ENCODE peak calls at places on chromosomes 11 and 22, in eight cellular contexts. A is HCT116, Z is Panc1, L is K562, I is GM23338, M is GM12878, S is SK-N-SH, G is HepG2. P is an unnamed sample.

GRCh38 chr11:17921620-17922473 is 91.0 kb downstream of the SERGEF start:
- DNase-seq in A (no peak), Z (no peak), L (peak), I (no peak), M (no peak), S (no peak), G (no peak), P (no peak)

GRCh38 chr11:110858556-110858921 is 146.3 kb upstream of the ARHGAP20 start:
- DNase-seq in A (no peak), Z (no peak), L (no peak), I (no peak), M (no peak), S (no peak), G (no peak), P (no peak)

GRCh38 chr22:39718206-39718605 is 147.7 kb downstream of the CACNA1I start:
- DNase-seq in A (no peak), Z (no peak), L (no peak), I (no peak), M (no peak), S (no peak), G (no peak), P (no peak)

GRCh38 chr11:75716659-75717058 is 979 bp upstream of the MOGAT2 start:
- DNase-seq in A (no peak), Z (no peak), L (no peak), I (peak), M (no peak), S (no peak), G (no peak), P (no peak)

GRCh38 chr22:40953446-40953845 is 2.3 kb downstream of the RBX1 start:
- DNase-seq in A (no peak), Z (no peak), L (no peak), I (no peak), M (no peak), S (no peak), G (no peak), P (no peak)

GRCh38 chr22:40004836-40005235 is 10.1 kb downstream of the FAM83F start:
- DNase-seq in A (no peak), Z (no peak), L (no peak), I (no peak), M (no peak), S (no peak), G (no peak), P (no peak)

GRCh38 chr22:40058265-40058664 is 63.5 kb downstream of the FAM83F start:
- DNase-seq in A (no peak), Z (no peak), L (peak), I (peak), M (no peak), S (no peak), G (no peak), P (no peak)

GRCh38 chr11:65225284-65226102 is 36.3 kb upstream of the POLA2 start:
- DNase-seq in A (no peak), Z (peak), L (peak), I (peak), M (no peak), S (peak), G (peak), P (peak)

GRCh38 chr11:76263657-76264056 is 57.4 kb upstream of the WNT11 start:
- DNase-seq in A (no peak), Z (no peak), L (no peak), I (no peak), M (no peak), S (peak), G (no peak), P (no peak)

GRCh38 chr22:29202231-29203192 is 3.2 kb upstream of the EMID1 start:
- DNase-seq in A (no peak), Z (no peak), L (peak), I (peak), M (peak), S (peak), G (peak), P (peak)

GRCh38 chr11:35207471-35208403 is 68.8 kb downstream of the CD44 start:
- DNase-seq in A (no peak), Z (no peak), L (no peak), I (no peak), M (no peak), S (no peak), G (no peak), P (no peak)

GRCh38 chr22:19448739-19449421 is 1.4 kb upstream of the C22orf39 start:
- DNase-seq in A (no peak), Z (no peak), L (no peak), I (no peak), M (no peak), S (no peak), G (no peak), P (no peak)

DNA sequence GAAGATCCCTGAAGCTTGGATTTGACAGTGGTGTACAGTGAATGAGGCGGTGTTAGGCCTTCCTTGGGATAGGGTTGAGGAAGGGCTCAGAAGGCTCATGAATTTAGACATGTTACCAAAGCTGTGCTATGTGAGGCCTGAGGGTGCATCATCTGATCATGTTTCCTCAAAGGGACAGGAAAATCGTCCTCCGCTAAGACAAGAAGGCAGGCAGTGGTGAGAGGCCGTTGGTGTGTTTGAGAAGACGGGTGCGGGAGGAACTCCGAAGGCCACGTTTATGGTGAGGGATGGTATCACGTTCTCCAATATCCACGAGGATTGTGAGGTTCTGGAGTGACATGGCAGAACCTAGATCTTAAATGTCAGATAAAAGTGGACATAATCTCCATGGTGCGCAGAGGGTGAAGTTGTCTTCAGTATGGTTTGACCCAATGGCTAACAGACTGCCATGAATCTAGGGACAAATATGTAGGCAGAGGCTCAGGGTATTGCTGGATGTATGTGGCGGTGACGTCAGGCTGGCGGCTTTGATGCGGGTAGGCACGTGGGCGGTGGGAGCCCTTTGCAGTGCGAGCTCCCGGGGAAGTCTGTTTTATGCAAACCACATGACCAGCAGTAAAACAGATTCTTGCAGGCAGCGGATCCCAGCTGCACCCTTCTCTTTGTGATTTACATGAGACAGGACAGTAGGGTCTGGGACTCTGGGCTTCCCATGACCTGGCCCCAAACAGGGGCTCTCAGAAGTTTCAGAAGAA is 242.3 kb upstream of the B3GAT1 start:
- DNase-seq in A (no peak), Z (no peak), L (no peak), I (no peak), M (no peak), S (no peak), G (no peak), P (no peak)
- H3K4me3 ChIP-seq in A (no peak), Z (no peak), L (no peak), I (no peak), M (no peak), S (no peak), G (no peak), P (no peak)

DNA sequence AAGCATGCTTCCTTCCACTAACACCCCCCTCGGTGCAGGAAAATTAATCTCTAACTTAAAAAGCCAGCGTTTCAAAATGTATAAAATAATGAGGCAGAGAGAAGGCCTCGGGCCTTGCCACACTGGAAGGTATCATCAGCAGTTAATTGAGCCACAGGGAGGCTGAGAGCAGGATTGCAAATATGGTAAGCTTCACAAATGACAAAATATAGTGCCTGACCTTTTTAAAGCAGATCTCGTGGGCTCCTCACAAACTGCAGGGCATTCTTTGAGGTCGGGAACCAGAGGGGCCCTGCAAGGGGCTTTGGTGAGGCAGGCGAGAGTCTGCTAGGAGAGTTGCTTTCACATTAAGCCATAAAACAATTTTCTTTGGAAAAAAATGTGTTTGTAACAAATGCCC is 61.2 kb upstream of the SYT13 start:
- DNase-seq in A (no peak), Z (no peak), L (no peak), I (no peak), M (no peak), S (no peak), G (no peak), P (no peak)
- TF ChIP-seq POLR2AphosphoS5 in A (no peak), Z (no peak), L (no peak), I (no peak), M (no peak), S (no peak), G (no peak), P (no peak)

GRCh38 chr22:50507991-50508884 is at the start of gene NCAPH2:
- DNase-seq in A (peak), Z (no peak), L (peak), I (peak), M (peak), S (peak), G (peak), P (peak)
- TF ChIP-seq REST in A (no peak), Z (no peak), L (no peak), I (no peak), M (no peak), S (peak), G (peak), P (peak)

GRCh38 chr11:66337103-66337899 is 1.1 kb upstream of the RIN1 start:
- DNase-seq in A (no peak), Z (no peak), L (no peak), I (no peak), M (no peak), S (peak), G (no peak), P (no peak)
- H3K4me3 ChIP-seq in A (no peak), Z (no peak), L (no peak), I (no peak), M (no peak), S (no peak), G (no peak), P (no peak)